ENCODE peak calls at places on chromosome 10, in eight cellular contexts. H, S, N, F, G, A, P and B are unnamed samples.

GRCh38 chr10:48579251-48579960 is 25.5 kb downstream of the ARHGAP22 start:
- DNase-seq in H (no peak), S (no peak), N (peak; percentile 4), F (no peak), G (no peak), A (no peak), P (no peak), B (no peak)

GRCh38 chr10:51109821-51110533 is 35.7 kb downstream of the PRKG1 start:
- DNase-seq in H (no peak), S (no peak), N (no peak), F (no peak), G (no peak), A (no peak), P (no peak), B (no peak)

GRCh38 chr10:32357056-32357735 is 10.2 kb upstream of the EPC1 start:
- DNase-seq in H (no peak), S (no peak), N (no peak), F (no peak), G (no peak), A (no peak), P (no peak), B (no peak)

GRCh38 chr10:11180228-11180627 is 162.6 kb downstream of the CELF2 start:
- DNase-seq in H (no peak), S (no peak), N (no peak), F (no peak), G (no peak), A (no peak), P (no peak), B (no peak)

GRCh38 chr10:89250814-89251416 is 660 bp downstream of the LIPA start:
- DNase-seq in H (no peak), S (no peak), N (no peak), F (no peak), G (no peak), A (no peak), P (no peak), B (no peak)

GRCh38 chr10:86708068-86708782 is 39.9 kb downstream of the LDB3 start:
- DNase-seq in H (no peak), S (no peak), N (no peak), F (no peak), G (peak; percentile 8), A (no peak), P (no peak), B (no peak)

GRCh38 chr10:28263136-28263857 is 39.6 kb downstream of the MPP7 start:
- DNase-seq in H (no peak), S (peak; percentile 51), N (no peak), F (no peak), G (no peak), A (no peak), P (peak; percentile 64), B (no peak)

GRCh38 chr10:98917828-98918227 is 317.8 kb downstream of the HPSE2 start:
- DNase-seq in H (no peak), S (no peak), N (no peak), F (no peak), G (no peak), A (no peak), P (no peak), B (no peak)

GRCh38 chr10:102115775-102116174 is 4.4 kb downstream of the LDB1 start:
- DNase-seq in H (peak; percentile 37), S (no peak), N (no peak), F (no peak), G (no peak), A (no peak), P (no peak), B (no peak)

GRCh38 chr10:3091921-3092320 is 24.6 kb downstream of the PFKP start:
- DNase-seq in H (no peak), S (no peak), N (no peak), F (no peak), G (no peak), A (no peak), P (no peak), B (no peak)

GRCh38 chr10:3093996-3094395 is 26.6 kb downstream of the PFKP start:
- DNase-seq in H (no peak), S (no peak), N (no peak), F (no peak), G (no peak), A (no peak), P (no peak), B (no peak)

GRCh38 chr10:3091346-3091787 is 24.0 kb downstream of the PFKP start:
- DNase-seq in H (no peak), S (no peak), N (no peak), F (peak; percentile 79), G (no peak), A (no peak), P (no peak), B (peak; percentile 83)

GRCh38 chr10:3090914-3091313 is 23.6 kb downstream of the PFKP start:
- DNase-seq in H (no peak), S (peak; percentile 65), N (peak; percentile 83), F (peak; percentile 80), G (no peak), A (peak; percentile 61), P (no peak), B (peak; percentile 77)

DNA sequence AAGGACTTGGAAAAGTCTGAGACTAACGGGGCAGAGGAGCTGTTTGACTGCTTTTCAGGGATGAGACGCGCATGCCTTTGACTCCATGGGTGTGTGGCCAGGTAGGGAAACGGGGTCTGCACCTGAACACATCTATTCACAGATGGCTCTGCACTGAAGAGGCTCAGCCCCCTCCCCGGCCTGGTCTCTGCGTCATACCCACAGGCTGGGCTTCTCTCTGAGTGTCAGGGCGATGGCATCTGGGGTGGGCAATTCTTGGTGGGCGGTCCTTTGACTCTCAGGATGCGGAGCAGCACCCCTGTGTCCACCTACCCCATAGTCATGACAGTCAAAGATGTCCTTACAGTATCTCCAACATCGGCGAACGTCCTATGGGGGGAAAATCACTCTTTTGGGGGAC is 23.0 kb downstream of the PFKP start:
- DNase-seq in H (no peak), S (no peak), N (no peak), F (peak; percentile 60), G (no peak), A (no peak), P (no peak), B (no peak)
- H3K4me3 ChIP-seq in H (no peak overlapping the region), S (no peak overlapping the region), N (no peak overlapping the region), F (no peak overlapping the region), G (no peak overlapping the region), A (no peak overlapping the region), P (no peak overlapping the region), B (no peak overlapping the region)

DNA sequence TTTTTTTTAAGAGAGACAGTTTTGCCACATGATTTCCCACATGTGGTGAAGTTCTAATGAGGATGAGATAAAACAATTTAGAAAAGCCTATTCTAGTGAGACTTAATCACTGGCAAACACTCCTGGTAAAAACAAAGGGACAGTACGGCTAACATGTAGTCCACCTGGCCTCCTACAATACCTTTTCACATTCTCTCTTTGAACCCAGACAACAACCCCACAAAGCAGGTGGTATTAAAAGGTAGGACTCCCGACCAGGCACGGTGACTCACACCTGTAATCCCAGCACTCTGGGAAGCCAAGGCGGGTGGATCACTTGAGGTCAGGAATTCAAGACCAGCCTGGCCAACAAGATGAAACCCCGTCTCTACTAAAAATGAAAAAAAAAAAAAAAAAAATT is 12.4 kb downstream of the PARD3 start:
- DNase-seq in H (no peak), S (no peak), N (no peak), F (no peak), G (no peak), A (no peak), P (no peak), B (no peak)
- H3K36me3 ChIP-seq in H (no peaks in the 10 kb centered on the region), S (no peaks in the 10 kb centered on the region), N (no peaks in the 10 kb centered on the region), F (no peaks in the 10 kb centered on the region), G (no peaks in the 10 kb centered on the region), A (no peaks in the 10 kb centered on the region), P (no peaks in the 10 kb centered on the region), B (no peaks in the 10 kb centered on the region)

GRCh38 chr10:109348324-109348723 is 575.0 kb downstream of the XPNPEP1 start:
- DNase-seq in H (no peak), S (no peak), N (no peak), F (no peak), G (no peak), A (no peak), P (no peak), B (no peak)
- H3K9me3 ChIP-seq in H (no peaks in the 10 kb centered on the region), S (no peaks in the 10 kb centered on the region), N (peaks cover 5% of the 10 kb centered on the region), F (no peaks in the 10 kb centered on the region), G (peaks cover 14% of the 10 kb centered on the region), A (peaks cover 8% of the 10 kb centered on the region), P (no peaks in the 10 kb centered on the region), B (no peaks in the 10 kb centered on the region)

GRCh38 chr10:76547352-76547972 is 1090.1 kb downstream of the KCNMA1 start:
- DNase-seq in H (peak; percentile 72), S (peak; percentile 95), N (peak; percentile 91), F (peak; percentile 85), G (peak; percentile 86), A (peak; percentile 56), P (peak; percentile 72), B (peak; percentile 64)

GRCh38 chr10:76540786-76541185 is 1096.8 kb downstream of the KCNMA1 start:
- DNase-seq in H (no peak), S (no peak), N (no peak), F (no peak), G (no peak), A (no peak), P (no peak), B (no peak)

GRCh38 chr10:76544789-76545188 is 1092.8 kb downstream of the KCNMA1 start:
- DNase-seq in H (no peak), S (no peak), N (no peak), F (no peak), G (no peak), A (no peak), P (no peak), B (no peak)

GRCh38 chr10:76546411-76546810 is 1091.2 kb downstream of the KCNMA1 start:
- DNase-seq in H (no peak), S (no peak), N (no peak), F (no peak), G (no peak), A (no peak), P (no peak), B (no peak)

DNA sequence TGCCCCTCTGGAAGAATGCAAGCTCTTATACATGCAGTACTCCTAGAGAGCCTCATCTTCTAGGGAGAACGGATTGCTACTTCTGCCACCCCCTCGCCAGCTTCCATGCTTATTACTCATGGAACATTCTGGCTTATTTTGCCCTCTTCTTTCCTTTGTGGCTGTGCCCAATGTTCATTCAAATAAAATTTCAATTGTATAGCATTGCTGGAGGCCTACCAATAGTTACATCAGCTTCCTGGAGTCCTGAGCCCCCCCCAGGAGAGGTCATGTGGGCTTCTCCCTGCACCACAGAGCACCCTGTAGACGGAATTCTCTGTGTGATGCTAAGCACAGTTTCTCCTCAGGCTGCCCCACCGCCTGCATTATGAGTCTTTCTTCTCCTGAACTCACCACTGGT is 1094.0 kb downstream of the KCNMA1 start:
- DNase-seq in H (no peak), S (no peak), N (no peak), F (no peak), G (no peak), A (no peak), P (no peak), B (peak; percentile 81)
- H3K4me3 ChIP-seq in H (no peak overlapping the region), S (no peak overlapping the region), N (no peak overlapping the region), F (no peak overlapping the region), G (no peak overlapping the region), A (no peak overlapping the region), P (no peak overlapping the region), B (no peak overlapping the region)